ENCODE peak calls at places on chromosomes 16 and 17, in six cellular contexts. K, F, N, Q, C and P are unnamed samples.

GRCh38 chr17:1976000-1976682 is 49.0 kb downstream of the RTN4RL1 start:
- DNase-seq in C (no peak), N (no peak), Q (no peak), K (no peak), F (no peak), P (no peak)

GRCh38 chr17:49741009-49741691 is 22.8 kb downstream of the FAM117A start:
- DNase-seq in Q (no peak), K (no peak), N (no peak), C (no peak), F (no peak), P (no peak)

GRCh38 chr16:51524555-51525373 is 373.7 kb upstream of the SALL1 start:
- DNase-seq in Q (no peak), C (no peak), N (no peak), K (no peak), F (no peak), P (no peak)

GRCh38 chr17:50589112-50589712 is 28.7 kb downstream of the CACNA1G start:
- DNase-seq in Q (no peak), F (no peak), N (no peak), K (no peak), C (no peak), P (no peak)

GRCh38 chr17:1491406-1492248 is 859 bp downstream of the MYO1C start:
- DNase-seq in N (no peak), F (peak), Q (peak), K (no peak), C (peak), P (peak)

GRCh38 chr17:80069886-80070177 is 31.5 kb upstream of the GAA start:
- DNase-seq in C (no peak), N (no peak), F (no peak), K (no peak), Q (no peak), P (no peak)

GRCh38 chr17:36104601-36105000 is 974 bp downstream of the CCL4 start:
- DNase-seq in N (no peak), C (no peak), F (no peak), Q (no peak), K (no peak), P (no peak)

GRCh38 chr17:80498242-80498919 is 22.0 kb upstream of the NPTX1 start:
- DNase-seq in K (no peak), C (no peak), N (no peak), F (no peak), Q (no peak), P (no peak)

GRCh38 chr16:68370921-68371651 is 60.3 kb downstream of the PRMT7 start:
- DNase-seq in Q (no peak), N (no peak), F (no peak), C (no peak), K (peak), P (no peak)

GRCh38 chr17:81912441-81913309 is 1.5 kb upstream of the PCYT2 start:
- DNase-seq in N (no peak), F (no peak), C (no peak), K (no peak), Q (no peak), P (no peak)

GRCh38 chr16:23269248-23270091 is 32.6 kb upstream of the SCNN1B start:
- DNase-seq in C (no peak), N (no peak), F (no peak), Q (no peak), K (no peak), P (no peak)

GRCh38 chr17:78559749-78560368 is 17.3 kb downstream of the DNAH17 start:
- DNase-seq in N (peak), K (no peak), Q (no peak), C (no peak), F (no peak), P (no peak)

GRCh38 chr17:73311428-73311780 is 397 bp downstream of the CDC42EP4 start:
- DNase-seq in C (peak), K (no peak), Q (peak), F (no peak), N (no peak), P (peak)

GRCh38 chr16:47921535-47921934 is 234.3 kb downstream of the ABCC12 start:
- DNase-seq in K (no peak), N (no peak), F (no peak), C (no peak), Q (no peak), P (no peak)

GRCh38 chr16:49696414-49697101 is 159.4 kb downstream of the ZNF423 start:
- DNase-seq in C (no peak), F (peak), N (peak), Q (no peak), K (no peak), P (no peak)

GRCh38 chr17:2085648-2085949 is 30.7 kb downstream of the HIC1 start:
- DNase-seq in K (no peak), F (no peak), C (peak), Q (peak), N (no peak), P (no peak)

GRCh38 chr17:48181653-48182052 is 74.1 kb downstream of the SNX11 start:
- DNase-seq in F (no peak), Q (no peak), N (no peak), K (no peak), C (no peak), P (no peak)

GRCh38 chr17:8628609-8629169 is 1.8 kb downstream of the MYH10 start:
- DNase-seq in C (no peak), Q (no peak), N (no peak), F (peak), K (no peak), P (no peak)

GRCh38 chr17:51275381-51275780 is 15.0 kb downstream of the UTP18 start:
- DNase-seq in K (no peak), N (no peak), C (no peak), Q (no peak), F (no peak), P (no peak)

GRCh38 chr16:23847938-23848337 is 12.2 kb downstream of the PRKCB start:
- DNase-seq in K (peak), N (no peak), C (no peak), Q (no peak), F (no peak), P (no peak)

GRCh38 chr16:1706386-1707192 is 594 bp downstream of the MAPK8IP3 start:
- DNase-seq in Q (no peak), K (no peak), N (no peak), F (peak), C (no peak), P (no peak)

GRCh38 chr16:66264311-66265105 is 102.0 kb upstream of the CDH5 start:
- DNase-seq in C (no peak), F (no peak), Q (no peak), N (no peak), K (no peak), P (no peak)

GRCh38 chr16:56711862-56712261 is 18.1 kb upstream of the NUP93 start:
- DNase-seq in C (no peak), N (no peak), K (no peak), Q (no peak), F (no peak), P (no peak)

GRCh38 chr17:4759776-4760236 is 11.9 kb upstream of the TM4SF5 start:
- DNase-seq in F (no peak), Q (no peak), C (no peak), N (no peak), K (no peak), P (no peak)

GRCh38 chr16:1548234-1548633 is 14.8 kb downstream of the TMEM204 start:
- DNase-seq in N (no peak), Q (no peak), F (no peak), C (no peak), K (no peak), P (no peak)

GRCh38 chr17:67386965-67387551 is 10.0 kb downstream of the PITPNC1 start:
- DNase-seq in Q (peak), F (peak), K (peak), N (no peak), C (peak), P (no peak)

GRCh38 chr16:49557070-49557446 is 183.5 kb downstream of the C16orf78 start:
- DNase-seq in K (no peak), C (no peak), F (no peak), Q (no peak), N (peak), P (no peak)

GRCh38 chr17:77445908-77446535 is 305.3 kb downstream of the SEC14L1 start:
- DNase-seq in N (no peak), C (no peak), K (no peak), Q (no peak), F (no peak), P (no peak)

GRCh38 chr16:56848056-56848936 is 16.7 kb upstream of the SLC12A3 start:
- DNase-seq in Q (no peak), C (no peak), K (no peak), N (no peak), F (no peak), P (no peak)

GRCh38 chr17:9924735-9925191 is 19.7 kb upstream of the RCVRN start:
- DNase-seq in Q (no peak), N (no peak), F (peak), C (peak), K (no peak), P (peak)

GRCh38 chr16:87764600-87765472 is 950 bp downstream of the KLHDC4 start:
- DNase-seq in K (no peak), F (peak), N (no peak), C (no peak), Q (no peak), P (no peak)

GRCh38 chr16:53506254-53506653 is 3.2 kb upstream of the AKTIP start:
- DNase-seq in C (no peak), Q (no peak), F (no peak), N (no peak), K (no peak), P (no peak)

GRCh38 chr17:4936436-4936835 is 3.4 kb downstream of the SLC25A11 start:
- DNase-seq in F (no peak), K (no peak), C (no peak), Q (no peak), N (no peak), P (no peak)

GRCh38 chr16:89938636-89938885 is 10.0 kb upstream of the DEF8 start:
- DNase-seq in Q (no peak), N (no peak), K (no peak), F (no peak), C (no peak), P (no peak)

GRCh38 chr17:40339068-40339699 is 25.4 kb downstream of the GJD3 start:
- DNase-seq in F (no peak), N (no peak), C (no peak), Q (no peak), K (no peak), P (no peak)

GRCh38 chr17:36941265-36942021 is 4.2 kb downstream of the LHX1 start:
- DNase-seq in Q (no peak), K (no peak), F (no peak), N (no peak), C (no peak), P (no peak)

GRCh38 chr16:35414139-35414538 is 1954.7 kb downstream of the TP53TG3F start:
- DNase-seq in N (no peak), K (no peak), Q (no peak), F (no peak), C (no peak), P (no peak)

GRCh38 chr17:57868007-57868774 is 18.3 kb upstream of the MRPS23 start:
- DNase-seq in K (no peak), N (peak), Q (peak), C (peak), F (peak), P (peak)

DNA sequence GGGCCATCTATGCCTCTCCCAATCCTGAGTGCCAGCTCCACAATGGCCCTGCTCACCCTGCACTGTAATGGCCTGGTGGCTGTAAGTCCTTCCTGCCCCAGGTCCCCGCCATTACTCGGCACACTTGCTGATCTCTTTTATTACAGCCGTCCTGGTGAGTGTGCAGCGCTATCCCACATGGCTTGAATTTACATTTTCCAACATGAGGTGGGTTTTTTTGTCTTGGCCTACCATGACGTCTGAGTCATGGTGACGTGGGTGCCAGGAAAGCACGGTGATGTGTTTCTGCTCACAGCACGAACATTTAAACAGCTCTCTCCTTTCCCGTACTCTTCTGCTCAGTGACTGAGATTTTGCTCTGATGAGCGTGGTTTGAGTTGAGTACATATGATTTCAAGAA is 55.2 kb upstream of the FOXF1 start:
- DNase-seq in C (no peak), F (no peak), K (no peak), Q (no peak), N (no peak), P (no peak)
- TF ChIP-seq CTCF in C (no peak), F (no peak), K (no peak), Q (no peak), N (no peak), P (no peak)

GRCh38 chr16:30808163-30808562 is 21.2 kb upstream of the ZNF629 start:
- DNase-seq in N (no peak), F (no peak), K (no peak), Q (no peak), C (no peak), P (no peak)

GRCh38 chr16:30805370-30806169 is 18.6 kb upstream of the ZNF629 start:
- DNase-seq in N (no peak), Q (peak), F (peak), C (peak), K (no peak), P (peak)

GRCh38 chr16:30802971-30803370 is 16.0 kb upstream of the ZNF629 start:
- DNase-seq in K (no peak), F (no peak), N (no peak), C (no peak), Q (no peak), P (no peak)

GRCh38 chr16:30805056-30805369 is 18.0 kb upstream of the ZNF629 start:
- DNase-seq in N (no peak), F (no peak), Q (no peak), C (no peak), K (no peak), P (no peak)
- TF ChIP-seq CTCF in N (no peak), F (no peak), Q (no peak), C (no peak), K (no peak), P (no peak)

GRCh38 chr17:28404812-28405570 is 1.0 kb downstream of the SLC46A1 start:
- DNase-seq in N (no peak), Q (no peak), K (no peak), F (peak), C (no peak), P (no peak)
- TF ChIP-seq CTCF in N (no peak), Q (no peak), K (no peak), F (no peak), C (no peak), P (no peak)

GRCh38 chr16:84059946-84060901 is 17.6 kb upstream of the SLC38A8 start:
- DNase-seq in F (no peak), K (no peak), C (no peak), N (no peak), Q (no peak), P (no peak)
- TF ChIP-seq CTCF in F (no peak), K (no peak), C (no peak), N (no peak), Q (no peak), P (no peak)